ENCODE peak calls at places on chromosomes 16 and 17, in four cellular contexts. F, E, B and V are unnamed samples.

GRCh38 chr17:79003661-79004411 is 5.7 kb downstream of the CANT1 start:
- DNase-seq in F (no peak), E (no peak), B (no peak), V (no peak)

GRCh38 chr17:58400826-58401225 is 16.5 kb downstream of the RNF43 start:
- DNase-seq in F (no peak), E (no peak), B (no peak), V (no peak)

GRCh38 chr16:80299416-80299815 is 241.4 kb upstream of the DYNLRB2 start:
- DNase-seq in F (no peak), E (peak), B (peak), V (no peak)

GRCh38 chr16:8355714-8356113 is 234.6 kb downstream of the TMEM114 start:
- DNase-seq in F (no peak), E (no peak), B (no peak), V (no peak)

GRCh38 chr17:82795615-82796014 is 43.8 kb downstream of the TBCD start:
- DNase-seq in F (no peak), E (no peak), B (no peak), V (no peak)

GRCh38 chr17:75774471-75774987 is 9.5 kb upstream of the GALK1 start:
- DNase-seq in F (no peak), E (no peak), B (no peak), V (no peak)

GRCh38 chr16:64253525-64253924 is 868.3 kb downstream of the CDH11 start:
- DNase-seq in F (no peak), E (no peak), B (no peak), V (no peak)

GRCh38 chr17:44775838-44776621 is 17.2 kb downstream of the ADAM11 start:
- DNase-seq in F (no peak), E (no peak), B (no peak), V (no peak)

GRCh38 chr17:61496174-61496956 is 44.1 kb downstream of the TBX4 start:
- DNase-seq in F (no peak), E (no peak), B (no peak), V (no peak)

GRCh38 chr17:64001763-64002529 is 3.8 kb downstream of the PRR29 start:
- DNase-seq in F (no peak), E (peak), B (peak), V (no peak)

GRCh38 chr16:78896280-78896679 is 704.3 kb downstream of the MAF start:
- DNase-seq in F (no peak), E (no peak), B (no peak), V (no peak)

GRCh38 chr17:58324409-58325288 is 3.9 kb downstream of the TSPOAP1 start:
- DNase-seq in F (peak), E (no peak), B (peak), V (peak)

GRCh38 chr17:79631640-79632431 is 21.0 kb upstream of the RBFOX3 start:
- DNase-seq in F (no peak), E (no peak), B (no peak), V (no peak)

GRCh38 chr17:21072623-21073278 is 29.9 kb upstream of the USP22 start:
- DNase-seq in F (no peak), E (peak), B (no peak), V (no peak)

GRCh38 chr17:82239926-82240505 is 11.2 kb downstream of the SLC16A3 start:
- DNase-seq in F (no peak), E (peak), B (no peak), V (no peak)

DNA sequence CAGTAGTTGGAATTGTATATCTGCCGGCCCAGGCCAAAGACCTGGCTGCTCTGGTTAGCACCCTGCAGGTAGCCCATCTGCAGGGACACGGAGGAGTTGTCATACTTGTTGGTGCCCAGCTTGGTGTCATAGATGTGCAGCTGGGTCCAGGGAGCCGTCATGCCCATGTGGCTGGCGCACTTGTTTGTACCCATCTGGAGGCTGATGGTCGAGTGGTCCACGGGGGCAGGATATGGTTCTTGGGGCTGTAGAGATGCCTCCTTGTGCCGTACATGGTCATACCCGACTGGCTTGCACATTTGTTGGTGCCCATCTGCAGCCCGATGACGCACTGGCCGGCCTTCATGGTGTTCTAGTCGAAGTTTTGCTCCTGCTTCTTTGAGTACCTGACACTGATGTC is 6.0 kb downstream of the CDH3 start:
- DNase-seq in F (no peak), E (no peak), B (no peak), V (no peak)
- TF ChIP-seq CTCF in F (no peak), E (no peak), B (no peak), V (no peak)

GRCh38 chr17:15051913-15052312 is 213.2 kb downstream of the PMP22 start:
- DNase-seq in F (no peak), E (no peak), B (no peak), V (no peak)

GRCh38 chr17:15048933-15049539 is 216.1 kb downstream of the PMP22 start:
- DNase-seq in F (no peak), E (no peak), B (no peak), V (no peak)

GRCh38 chr17:15048381-15048780 is 216.7 kb downstream of the PMP22 start:
- DNase-seq in F (no peak), E (peak), B (no peak), V (no peak)
- TF ChIP-seq CTCF in F (no peak), E (no peak), B (no peak), V (no peak)

GRCh38 chr17:29242790-29243189 is 3.9 kb upstream of the CRYBA1 start:
- DNase-seq in F (no peak), E (no peak), B (no peak), V (no peak)

GRCh38 chr17:29242051-29242450 is 4.6 kb upstream of the CRYBA1 start:
- DNase-seq in F (no peak), E (no peak), B (no peak), V (no peak)

GRCh38 chr17:29241015-29241963 is 5.4 kb upstream of the CRYBA1 start:
- DNase-seq in F (no peak), E (peak), B (peak), V (no peak)

GRCh38 chr17:29245401-29245800 is 1.3 kb upstream of the CRYBA1 start:
- DNase-seq in F (no peak), E (no peak), B (no peak), V (no peak)

DNA sequence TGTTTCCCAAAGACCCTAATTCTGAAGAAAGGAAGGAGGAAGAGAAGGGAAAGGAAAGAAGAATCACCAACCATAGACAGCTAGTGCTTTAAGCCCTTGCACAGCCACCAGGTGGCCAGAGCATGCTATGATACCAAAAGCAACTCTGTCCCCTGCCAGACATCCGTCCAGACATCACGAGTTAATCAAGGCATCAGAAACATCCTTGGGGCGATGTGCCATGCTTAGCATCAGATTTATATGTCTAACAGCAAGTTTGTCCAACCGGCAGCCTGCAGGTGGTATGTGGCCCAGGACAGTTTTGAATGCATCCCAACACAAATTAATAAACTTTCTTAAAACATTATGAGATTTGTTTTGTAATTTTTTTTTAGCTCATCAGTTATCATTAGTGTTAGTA is 2.9 kb upstream of the CRYBA1 start:
- DNase-seq in F (no peak), E (peak), B (no peak), V (no peak)
- TF ChIP-seq CTCF in F (peak), E (peak), B (peak), V (peak)

GRCh38 chr16:30615358-30616076 is 5.3 kb upstream of the ZNF689 start:
- DNase-seq in F (peak), E (peak), B (peak), V (peak)
- TF ChIP-seq CTCF in F (peak), E (peak), B (peak), V (peak)

DNA sequence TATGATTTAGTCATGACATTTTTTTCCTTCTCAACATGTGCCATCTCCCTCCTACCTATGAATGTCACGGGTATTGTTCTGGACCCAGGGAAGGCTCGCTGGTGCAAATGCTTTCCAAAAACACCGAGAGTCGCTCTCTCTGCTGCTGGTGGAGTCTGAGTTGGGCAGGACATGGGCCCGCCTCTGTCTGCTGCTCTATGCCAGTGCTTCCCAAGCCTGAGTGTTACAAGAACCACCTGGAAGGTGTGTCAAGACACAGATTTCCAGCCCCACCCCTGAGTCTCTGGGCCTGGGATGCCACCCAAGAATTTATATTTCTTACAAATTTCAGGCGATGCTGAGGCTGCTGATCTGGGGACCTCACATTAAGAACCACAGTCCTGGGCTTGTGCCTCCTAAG is 9.1 kb downstream of the JPH3 start:
- DNase-seq in F (no peak), E (no peak), B (no peak), V (no peak)
- TF ChIP-seq CTCF in F (no peak), E (no peak), B (no peak), V (no peak)

DNA sequence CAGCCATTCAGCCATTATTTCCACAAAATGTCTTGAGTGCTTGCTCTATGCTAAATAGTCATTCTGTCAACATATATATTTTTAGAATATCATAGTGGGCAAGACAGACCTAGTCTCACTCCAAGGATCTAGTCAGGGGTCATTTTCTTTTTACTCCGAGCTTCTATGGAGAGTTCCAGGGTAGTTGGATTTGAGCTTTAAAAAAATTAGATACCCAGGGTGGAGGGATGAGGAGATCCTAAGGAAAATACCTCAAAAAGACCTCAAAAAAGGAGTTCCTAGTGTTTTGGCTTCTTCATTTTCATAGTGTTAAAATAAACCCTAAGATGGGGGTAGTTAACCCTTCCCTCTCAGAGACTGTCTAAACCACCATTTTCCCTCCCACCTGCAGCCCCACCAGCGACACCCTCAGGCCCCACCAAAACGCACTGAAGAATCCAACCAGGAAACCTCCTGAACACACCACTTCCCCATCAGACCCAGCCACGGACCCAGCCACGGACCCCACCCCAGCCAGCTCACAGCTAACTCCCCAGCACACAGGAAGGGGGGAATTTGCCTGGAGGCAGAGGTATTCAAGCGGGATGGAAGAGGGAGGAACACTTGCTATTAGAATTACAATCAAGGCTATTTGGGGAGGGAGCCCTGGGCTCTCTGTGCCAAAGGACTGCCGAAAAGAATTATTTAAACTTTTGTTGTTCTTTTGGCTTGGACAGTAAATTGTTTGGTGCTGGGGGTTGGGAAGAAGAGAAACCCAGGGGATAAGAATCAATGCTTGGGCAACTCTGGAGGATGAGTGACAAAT is 2.2 kb downstream of the ETV4 start:
- DNase-seq in F (no peak), E (no peak), B (no peak), V (no peak)
- TF ChIP-seq CTCF in F (no peak), E (no peak), B (no peak), V (no peak)

GRCh38 chr17:73231841-73232586 is 29.7 kb downstream of the CPSF4L start:
- DNase-seq in F (peak), E (peak), B (peak), V (peak)
- TF ChIP-seq CTCF in F (no peak), E (no peak), B (peak), V (peak)

GRCh38 chr17:69058165-69058564 is 2.6 kb downstream of the ABCA9 start:
- DNase-seq in F (no peak), E (no peak), B (no peak), V (no peak)
- TF ChIP-seq CTCF in F (no peak), E (peak), B (no peak), V (no peak)

DNA sequence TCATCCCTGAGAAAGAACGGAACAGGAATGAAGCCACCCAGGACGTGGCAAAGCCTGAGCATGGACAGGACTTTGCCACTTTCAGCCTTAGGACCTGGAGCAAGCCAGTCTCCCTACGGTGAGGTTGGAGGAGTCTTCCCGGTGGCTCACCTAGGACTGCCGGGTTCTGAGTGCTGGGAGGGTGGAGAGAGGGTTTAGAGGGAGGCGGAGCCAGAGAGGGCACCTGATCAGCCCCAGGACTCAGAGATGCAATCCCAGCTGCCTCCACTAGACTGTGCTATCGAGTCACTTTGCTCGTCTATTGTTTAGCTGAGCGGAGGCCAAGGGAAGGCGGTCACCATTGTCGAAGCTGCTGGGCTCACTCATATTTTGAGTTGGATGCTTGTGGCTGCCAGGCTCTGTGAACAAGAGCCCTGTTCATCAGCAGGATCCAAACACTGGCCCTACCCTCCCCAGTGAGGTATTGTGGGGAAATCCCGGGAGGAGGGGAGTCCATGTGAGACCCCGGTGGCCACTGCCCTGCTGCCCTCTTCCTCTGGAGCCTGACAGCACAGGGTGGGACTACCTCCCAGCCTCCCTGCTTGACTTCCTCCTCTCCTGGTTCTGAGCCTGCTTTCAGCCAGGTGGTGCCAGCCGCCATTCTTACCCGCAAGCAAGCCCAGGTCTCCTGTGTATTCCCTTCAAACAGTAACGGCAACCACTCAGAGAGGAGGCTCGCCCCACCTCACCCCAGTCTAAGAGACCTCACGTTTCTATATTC is 7.0 kb downstream of the KRT14 start:
- DNase-seq in F (peak), E (peak), B (peak), V (peak)
- TF ChIP-seq CTCF in F (peak), E (peak), B (peak), V (peak)